ENCODE peak calls at places on chromosomes 3 and 15, in nine cellular contexts. O is IMR-90, R is ascending aorta, D is SJSA1, L is GM23338, Q is fibroblast of lung, X is neural progenitor cell, N is ovary, F is lower lobe of right lung. M is an unnamed sample.

GRCh38 chr15:80450811-80451321 is 46.7 kb downstream of the ARNT2 start:
- DNase-seq in X (peak; percentile 23), L (peak; percentile 28), O (no peak), F (no peak), Q (no peak), N (peak; percentile 39), D (no peak), R (no peak), M (no peak)

GRCh38 chr3:46896386-46896785 is 18.9 kb downstream of the PTH1R start:
- DNase-seq in L (no peak), X (no peak), O (no peak), R (no peak), D (no peak), F (peak; percentile 19), Q (no peak), N (no peak), M (no peak)

GRCh38 chr3:22372292-22372949 is 621.4 kb upstream of the ZNF385D start:
- DNase-seq in X (peak; percentile 79), N (peak; percentile 13), L (peak; percentile 73), O (no peak), D (no peak), Q (no peak), R (no peak), F (peak; percentile 38), M (peak; percentile 70)

GRCh38 chr3:182713743-182714517 is 79.4 kb upstream of the ATP11B start:
- DNase-seq in Q (peak; percentile 82), F (no peak), D (no peak), N (no peak), L (peak; percentile 82), R (no peak), X (peak; percentile 73), O (peak; percentile 79), M (peak; percentile 74)

GRCh38 chr3:31041161-31041978 is 146.9 kb upstream of the GADL1 start:
- DNase-seq in R (no peak), O (peak; percentile 78), X (no peak), L (peak; percentile 76), N (no peak), F (no peak), Q (peak; percentile 49), D (peak; percentile 62), M (peak; percentile 51)

GRCh38 chr3:137066092-137066491 is 108.3 kb downstream of the IL20RB start:
- DNase-seq in X (no peak), D (no peak), O (no peak), N (no peak), Q (no peak), F (no peak), L (no peak), R (no peak), M (no peak)

GRCh38 chr15:32818758-32819405 is 101.1 kb downstream of the GREM1 start:
- DNase-seq in N (no peak), F (no peak), D (no peak), X (peak; percentile 10), O (peak; percentile 86), L (no peak), Q (peak; percentile 80), R (no peak), M (peak; percentile 57)

GRCh38 chr3:108221911-108222812 is at the start of gene IFT57:
- DNase-seq in N (peak; percentile 98), X (peak; percentile 99), F (peak; percentile 96), D (peak; percentile 97), L (peak; percentile 98), Q (peak; percentile 98), O (peak; percentile 98), R (peak; percentile 99), M (peak; percentile 99)

GRCh38 chr3:16388850-16389411 is 123.9 kb downstream of the OXNAD1 start:
- DNase-seq in X (no peak), F (no peak), D (no peak), O (peak; percentile 78), N (no peak), Q (peak; percentile 95), L (no peak), R (no peak), M (peak; percentile 60)

GRCh38 chr3:98563661-98564281 is 29.6 kb downstream of the CPOX start:
- DNase-seq in N (no peak), Q (peak; percentile 60), F (no peak), D (no peak), L (no peak), O (peak; percentile 61), R (no peak), X (no peak), M (no peak)

GRCh38 chr3:196991581-196992460 is 23.2 kb upstream of the PIGZ start:
- DNase-seq in L (no peak), N (no peak), F (no peak), Q (no peak), X (no peak), D (no peak), R (no peak), O (no peak), M (no peak)

GRCh38 chr3:47780727-47781325 is 867 bp downstream of the SMARCC1 start:
- DNase-seq in R (no peak), O (peak; percentile 32), X (no peak), D (no peak), N (no peak), F (no peak), L (no peak), Q (peak; percentile 36), M (peak; percentile 26)

GRCh38 chr15:86167816-86168215 is 88.1 kb downstream of the AGBL1 start:
- DNase-seq in X (no peak), Q (no peak), O (no peak), F (no peak), N (no peak), D (no peak), L (no peak), R (no peak), M (no peak)
- H3K4me1 ChIP-seq in X (peaks cover 19% of the 10 kb centered on the region), Q (no peaks in the 10 kb centered on the region), O (no peaks in the 10 kb centered on the region), F (no peaks in the 10 kb centered on the region), N (no peaks in the 10 kb centered on the region), D (no peaks in the 10 kb centered on the region), L (no peaks in the 10 kb centered on the region), R (no peaks in the 10 kb centered on the region), M (peaks cover 18% of the 10 kb centered on the region)

GRCh38 chr3:147379651-147380050 is 26.7 kb downstream of the ZIC4 start:
- DNase-seq in D (no peak), L (no peak), N (no peak), R (no peak), X (no peak), Q (no peak), O (no peak), F (no peak), M (no peak)

GRCh38 chr3:147381610-147382009 is 24.7 kb downstream of the ZIC4 start:
- DNase-seq in X (peak; percentile 33), D (no peak), N (no peak), O (no peak), F (no peak), L (peak; percentile 58), Q (no peak), R (no peak), M (no peak)

GRCh38 chr3:147378186-147378503 is 28.2 kb downstream of the ZIC4 start:
- DNase-seq in D (no peak), L (no peak), R (no peak), O (no peak), N (no peak), Q (no peak), F (no peak), X (peak; percentile 79), M (no peak)

GRCh38 chr3:147380996-147381376 is 25.4 kb downstream of the ZIC4 start:
- DNase-seq in R (no peak), N (no peak), Q (no peak), D (no peak), F (no peak), X (no peak), O (no peak), L (peak; percentile 43), M (no peak)

DNA sequence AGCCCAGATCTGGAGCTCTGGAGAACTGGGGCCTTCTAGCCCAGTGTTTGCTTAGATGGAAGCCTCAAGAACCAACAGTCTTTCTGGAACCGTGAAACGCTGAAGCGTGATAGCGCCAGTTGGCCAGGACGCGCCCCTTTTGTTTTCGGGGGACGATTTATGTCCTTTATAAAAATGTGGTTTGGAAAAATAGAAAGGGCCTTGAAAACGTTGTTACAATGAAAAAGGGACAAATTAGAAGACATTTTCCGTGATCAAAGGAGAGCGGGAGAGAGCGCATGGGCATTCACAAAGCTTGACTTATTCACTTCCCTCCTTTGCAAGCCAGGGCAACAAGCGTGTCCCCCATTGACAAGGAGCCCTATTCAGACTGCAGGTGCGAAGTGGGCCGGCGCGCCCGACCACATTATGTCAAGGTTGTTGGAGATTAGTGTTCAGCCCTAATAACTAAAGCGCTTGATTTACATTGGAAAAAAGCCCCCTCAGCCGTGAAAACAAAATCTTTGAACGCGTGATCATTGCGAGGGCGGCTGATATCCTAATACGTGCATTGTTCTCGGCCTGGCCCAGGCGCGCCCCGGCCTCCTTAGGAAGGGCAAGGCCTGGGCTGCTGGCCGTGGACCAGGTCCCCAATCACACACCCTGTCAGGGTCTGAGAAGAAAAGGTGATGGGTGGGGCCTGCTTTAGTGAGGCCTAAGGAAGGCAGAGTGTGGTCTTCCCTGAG is 25.9 kb downstream of the ZIC4 start:
- DNase-seq in R (no peak), L (peak; percentile 59), O (no peak), X (peak; percentile 57), N (no peak), F (no peak), Q (no peak), D (no peak), M (no peak)
- H3K27me3 ChIP-seq in R (peaks cover 37% of the 10 kb centered on the region), L (peaks cover 97% of the 10 kb centered on the region), O (peaks cover 62% of the 10 kb centered on the region), X (peaks cover 100% of the 10 kb centered on the region), N (no peaks in the 10 kb centered on the region), F (peaks cover 93% of the 10 kb centered on the region), Q (peaks cover 57% of the 10 kb centered on the region), D (peaks cover 6% of the 10 kb centered on the region), M (peaks cover 100% of the 10 kb centered on the region)

DNA sequence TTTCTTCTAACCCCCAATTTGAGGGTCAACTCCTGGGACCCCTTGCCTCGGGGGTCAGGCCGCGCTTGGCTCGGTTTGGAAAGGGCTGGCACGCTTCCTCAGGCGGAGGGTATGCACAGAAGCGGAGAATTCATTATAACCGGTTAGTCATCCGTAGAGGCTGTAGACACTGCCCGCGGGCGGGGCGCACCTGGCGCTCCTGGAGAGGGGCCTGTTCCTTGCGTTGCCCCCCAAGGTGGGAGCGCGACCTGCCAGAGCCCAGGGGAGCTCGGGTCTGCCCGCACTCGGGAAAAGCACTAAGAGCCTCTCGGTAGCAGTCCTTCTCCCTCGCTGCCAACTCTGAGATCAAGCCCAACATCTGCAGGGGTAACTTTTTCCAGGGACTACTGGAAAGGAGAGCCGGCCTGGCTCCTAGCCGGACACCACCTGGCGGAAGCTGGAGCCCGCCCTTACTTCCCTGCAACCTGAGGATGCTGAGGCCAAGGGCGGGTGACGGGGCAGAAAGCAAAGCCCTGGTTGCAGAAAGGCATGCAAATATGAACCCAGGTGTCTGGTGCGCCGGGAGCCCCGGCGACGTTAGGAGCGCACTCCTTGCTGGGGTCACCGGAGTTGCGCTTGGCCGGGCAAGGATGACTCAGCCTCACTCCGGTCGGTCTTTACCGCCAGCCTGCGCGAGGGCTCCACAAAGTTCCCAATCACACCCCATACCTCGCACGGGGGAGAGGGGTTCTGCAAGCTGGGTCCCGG is 1.5 kb upstream of the CACNA2D3 start:
- DNase-seq in X (peak; percentile 52), D (no peak), R (no peak), L (peak; percentile 81), N (peak; percentile 46), O (no peak), Q (no peak), F (peak; percentile 47), M (peak; percentile 32)
- H3K4me3 ChIP-seq in X (peak overlapping the region; percentile 68), D (no peak overlapping the region), R (peak overlapping the region; percentile 59), L (peak overlapping the region; percentile 78), N (peak overlapping the region; percentile 55), O (no peak overlapping the region), Q (no peak overlapping the region), F (peak overlapping the region; percentile 56), M (peak overlapping the region; percentile 57)

DNA sequence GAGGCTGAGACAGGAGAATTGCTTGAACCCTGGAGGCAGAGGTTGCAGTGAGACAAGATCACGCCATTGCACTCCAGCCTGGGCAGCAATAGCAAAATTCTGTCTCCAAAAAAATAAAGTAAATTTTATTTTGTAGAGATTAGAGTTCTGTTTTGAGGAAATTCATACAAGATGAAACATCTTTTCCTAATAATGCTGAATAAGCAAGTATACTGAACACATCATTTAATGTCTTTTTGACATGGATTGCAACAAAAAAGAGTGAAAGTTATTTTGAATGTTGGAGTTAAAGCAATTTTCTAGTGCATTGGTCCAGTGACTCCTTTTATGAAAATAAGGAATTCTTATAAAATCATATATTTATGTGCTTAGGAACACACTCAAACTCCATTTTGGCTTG is 20.5 kb downstream of the LCTL start:
- DNase-seq in Q (no peak), D (no peak), O (no peak), R (no peak), N (no peak), X (no peak), L (no peak), F (no peak), M (no peak)
- H3K4me1 ChIP-seq in Q (no peaks in the 10 kb centered on the region), D (no peaks in the 10 kb centered on the region), O (no peaks in the 10 kb centered on the region), R (no peaks in the 10 kb centered on the region), N (no peaks in the 10 kb centered on the region), X (no peaks in the 10 kb centered on the region), L (no peaks in the 10 kb centered on the region), F (no peaks in the 10 kb centered on the region), M (no peaks in the 10 kb centered on the region)

M was measured in cardiac muscle cell.